ENCODE peak calls at places on chromosomes 13 and 19, in eight cellular contexts. One of them, this sample, is unnamed.

GRCh38 chr19:56141416-56141992 is 417 bp downstream of the ZNF444 start:
- DNase-seq in dorsolateral prefrontal cortex: no peak
- DNase-seq in psoas muscle: no peak
- DNase-seq in neuronal stem cell: no peak
- DNase-seq in mesenchymal stem cell: peak
- DNase-seq in GM23338: peak
- DNase-seq in stomach: no peak
- DNase-seq in left ventricle myocardium inferior: no peak
- DNase-seq in this sample: no peak

GRCh38 chr19:5895890-5896289 is 7.7 kb downstream of the NDUFA11 start:
- DNase-seq in dorsolateral prefrontal cortex: no peak
- DNase-seq in psoas muscle: no peak
- DNase-seq in neuronal stem cell: no peak
- DNase-seq in mesenchymal stem cell: no peak
- DNase-seq in GM23338: no peak
- DNase-seq in stomach: no peak
- DNase-seq in left ventricle myocardium inferior: no peak
- DNase-seq in this sample: no peak

GRCh38 chr13:57725480-57725879 is 93.9 kb downstream of the PCDH17 start:
- DNase-seq in dorsolateral prefrontal cortex: no peak
- DNase-seq in psoas muscle: no peak
- DNase-seq in neuronal stem cell: no peak
- DNase-seq in mesenchymal stem cell: no peak
- DNase-seq in GM23338: no peak
- DNase-seq in stomach: no peak
- DNase-seq in left ventricle myocardium inferior: no peak
- DNase-seq in this sample: no peak

GRCh38 chr19:18644144-18645034 is 7.6 kb downstream of the KLHL26 start:
- DNase-seq in dorsolateral prefrontal cortex: no peak
- DNase-seq in psoas muscle: no peak
- DNase-seq in neuronal stem cell: no peak
- DNase-seq in mesenchymal stem cell: no peak
- DNase-seq in GM23338: no peak
- DNase-seq in stomach: no peak
- DNase-seq in left ventricle myocardium inferior: no peak
- DNase-seq in this sample: no peak

GRCh38 chr19:56507446-56508281 is at the start of gene ZNF471:
- DNase-seq in dorsolateral prefrontal cortex: peak
- DNase-seq in psoas muscle: peak
- DNase-seq in neuronal stem cell: peak
- DNase-seq in mesenchymal stem cell: peak
- DNase-seq in GM23338: peak
- DNase-seq in stomach: peak
- DNase-seq in left ventricle myocardium inferior: peak
- DNase-seq in this sample: peak

GRCh38 chr13:69769637-69770036 is 338.0 kb upstream of the ATXN8OS start:
- DNase-seq in dorsolateral prefrontal cortex: no peak
- DNase-seq in psoas muscle: no peak
- DNase-seq in neuronal stem cell: no peak
- DNase-seq in mesenchymal stem cell: no peak
- DNase-seq in GM23338: peak
- DNase-seq in stomach: no peak
- DNase-seq in left ventricle myocardium inferior: no peak
- DNase-seq in this sample: no peak

GRCh38 chr19:8185343-8186068 is 23.7 kb upstream of the CERS4 start:
- DNase-seq in dorsolateral prefrontal cortex: no peak
- DNase-seq in psoas muscle: no peak
- DNase-seq in neuronal stem cell: no peak
- DNase-seq in mesenchymal stem cell: no peak
- DNase-seq in GM23338: no peak
- DNase-seq in stomach: no peak
- DNase-seq in left ventricle myocardium inferior: no peak
- DNase-seq in this sample: no peak

GRCh38 chr19:7787141-7787540 is 24.1 kb downstream of the CLEC4M start:
- DNase-seq in dorsolateral prefrontal cortex: no peak
- DNase-seq in psoas muscle: no peak
- DNase-seq in neuronal stem cell: no peak
- DNase-seq in mesenchymal stem cell: no peak
- DNase-seq in GM23338: peak
- DNase-seq in stomach: no peak
- DNase-seq in left ventricle myocardium inferior: peak
- DNase-seq in this sample: no peak

GRCh38 chr13:81048026-81048461 is 707.1 kb upstream of the SPRY2 start:
- DNase-seq in dorsolateral prefrontal cortex: no peak
- DNase-seq in psoas muscle: no peak
- DNase-seq in neuronal stem cell: no peak
- DNase-seq in mesenchymal stem cell: no peak
- DNase-seq in GM23338: no peak
- DNase-seq in stomach: no peak
- DNase-seq in left ventricle myocardium inferior: no peak
- DNase-seq in this sample: no peak

GRCh38 chr13:111371211-111371610 is 50.8 kb downstream of the TEX29 start:
- DNase-seq in dorsolateral prefrontal cortex: no peak
- DNase-seq in psoas muscle: no peak
- DNase-seq in neuronal stem cell: no peak
- DNase-seq in mesenchymal stem cell: no peak
- DNase-seq in GM23338: no peak
- DNase-seq in stomach: no peak
- DNase-seq in left ventricle myocardium inferior: no peak
- DNase-seq in this sample: no peak

GRCh38 chr19:17893766-17894165 is 22.0 kb downstream of the SLC5A5 start:
- DNase-seq in dorsolateral prefrontal cortex: no peak
- DNase-seq in psoas muscle: no peak
- DNase-seq in neuronal stem cell: no peak
- DNase-seq in mesenchymal stem cell: no peak
- DNase-seq in GM23338: peak
- DNase-seq in stomach: no peak
- DNase-seq in left ventricle myocardium inferior: no peak
- DNase-seq in this sample: no peak

GRCh38 chr13:51549050-51549449 is 35.2 kb upstream of the WDFY2 start:
- DNase-seq in dorsolateral prefrontal cortex: no peak
- DNase-seq in psoas muscle: no peak
- DNase-seq in neuronal stem cell: no peak
- DNase-seq in mesenchymal stem cell: no peak
- DNase-seq in GM23338: no peak
- DNase-seq in stomach: no peak
- DNase-seq in left ventricle myocardium inferior: no peak
- DNase-seq in this sample: no peak

GRCh38 chr13:50893211-50893852 is 16.3 kb upstream of the RNASEH2B start:
- DNase-seq in dorsolateral prefrontal cortex: no peak
- DNase-seq in psoas muscle: no peak
- DNase-seq in neuronal stem cell: no peak
- DNase-seq in mesenchymal stem cell: peak
- DNase-seq in GM23338: peak
- DNase-seq in stomach: no peak
- DNase-seq in left ventricle myocardium inferior: no peak
- DNase-seq in this sample: no peak

GRCh38 chr19:13640611-13641010 is 123.7 kb upstream of the MRI1 start:
- DNase-seq in dorsolateral prefrontal cortex: no peak
- DNase-seq in psoas muscle: no peak
- DNase-seq in neuronal stem cell: no peak
- DNase-seq in mesenchymal stem cell: no peak
- DNase-seq in GM23338: no peak
- DNase-seq in stomach: no peak
- DNase-seq in left ventricle myocardium inferior: no peak
- DNase-seq in this sample: no peak

GRCh38 chr19:41870401-41870873 is 6.6 kb upstream of the CD79A start:
- DNase-seq in dorsolateral prefrontal cortex: no peak
- DNase-seq in psoas muscle: peak
- DNase-seq in neuronal stem cell: no peak
- DNase-seq in mesenchymal stem cell: peak
- DNase-seq in GM23338: no peak
- DNase-seq in stomach: no peak
- DNase-seq in left ventricle myocardium inferior: no peak
- DNase-seq in this sample: no peak

GRCh38 chr19:32599736-32600157 is 18.8 kb downstream of the PDCD5 start:
- DNase-seq in dorsolateral prefrontal cortex: no peak
- DNase-seq in psoas muscle: peak
- DNase-seq in neuronal stem cell: peak
- DNase-seq in mesenchymal stem cell: peak
- DNase-seq in GM23338: peak
- DNase-seq in stomach: no peak
- DNase-seq in left ventricle myocardium inferior: no peak
- DNase-seq in this sample: no peak

GRCh38 chr19:688992-689391 is 6.3 kb downstream of the PRSS57 start:
- DNase-seq in dorsolateral prefrontal cortex: no peak
- DNase-seq in psoas muscle: no peak
- DNase-seq in neuronal stem cell: no peak
- DNase-seq in mesenchymal stem cell: no peak
- DNase-seq in GM23338: no peak
- DNase-seq in stomach: no peak
- DNase-seq in left ventricle myocardium inferior: no peak
- DNase-seq in this sample: no peak

GRCh38 chr19:15418112-15418587 is 638 bp downstream of the AKAP8L start:
- DNase-seq in dorsolateral prefrontal cortex: no peak
- DNase-seq in psoas muscle: no peak
- DNase-seq in neuronal stem cell: no peak
- DNase-seq in mesenchymal stem cell: no peak
- DNase-seq in GM23338: no peak
- DNase-seq in stomach: no peak
- DNase-seq in left ventricle myocardium inferior: no peak
- DNase-seq in this sample: no peak

GRCh38 chr19:32387701-32388392 is 17.7 kb upstream of the DPY19L3 start:
- DNase-seq in dorsolateral prefrontal cortex: no peak
- DNase-seq in psoas muscle: no peak
- DNase-seq in neuronal stem cell: no peak
- DNase-seq in mesenchymal stem cell: no peak
- DNase-seq in GM23338: no peak
- DNase-seq in stomach: no peak
- DNase-seq in left ventricle myocardium inferior: no peak
- DNase-seq in this sample: peak

GRCh38 chr19:48348039-48348438 is 15.7 kb downstream of the TMEM143 start:
- DNase-seq in dorsolateral prefrontal cortex: no peak
- DNase-seq in psoas muscle: no peak
- DNase-seq in neuronal stem cell: no peak
- DNase-seq in mesenchymal stem cell: no peak
- DNase-seq in GM23338: no peak
- DNase-seq in stomach: no peak
- DNase-seq in left ventricle myocardium inferior: no peak
- DNase-seq in this sample: no peak

GRCh38 chr19:40190891-40191835 is at the start of gene MAP3K10:
- DNase-seq in dorsolateral prefrontal cortex: peak
- DNase-seq in psoas muscle: peak
- DNase-seq in neuronal stem cell: peak
- DNase-seq in mesenchymal stem cell: peak
- DNase-seq in GM23338: peak
- DNase-seq in stomach: peak
- DNase-seq in left ventricle myocardium inferior: peak
- DNase-seq in this sample: no peak

GRCh38 chr19:45324349-45324907 is 1.8 kb upstream of the CKM start:
- DNase-seq in dorsolateral prefrontal cortex: no peak
- DNase-seq in psoas muscle: no peak
- DNase-seq in neuronal stem cell: no peak
- DNase-seq in mesenchymal stem cell: no peak
- DNase-seq in GM23338: no peak
- DNase-seq in stomach: no peak
- DNase-seq in left ventricle myocardium inferior: no peak
- DNase-seq in this sample: no peak
- H3K4me3 ChIP-seq in dorsolateral prefrontal cortex: no peak
- H3K4me3 ChIP-seq in psoas muscle: peak
- H3K4me3 ChIP-seq in neuronal stem cell: no peak
- H3K4me3 ChIP-seq in mesenchymal stem cell: no peak
- H3K4me3 ChIP-seq in GM23338: peak
- H3K4me3 ChIP-seq in stomach: no peak
- H3K4me3 ChIP-seq in left ventricle myocardium inferior: peak
- H3K4me3 ChIP-seq in this sample: no peak

DNA sequence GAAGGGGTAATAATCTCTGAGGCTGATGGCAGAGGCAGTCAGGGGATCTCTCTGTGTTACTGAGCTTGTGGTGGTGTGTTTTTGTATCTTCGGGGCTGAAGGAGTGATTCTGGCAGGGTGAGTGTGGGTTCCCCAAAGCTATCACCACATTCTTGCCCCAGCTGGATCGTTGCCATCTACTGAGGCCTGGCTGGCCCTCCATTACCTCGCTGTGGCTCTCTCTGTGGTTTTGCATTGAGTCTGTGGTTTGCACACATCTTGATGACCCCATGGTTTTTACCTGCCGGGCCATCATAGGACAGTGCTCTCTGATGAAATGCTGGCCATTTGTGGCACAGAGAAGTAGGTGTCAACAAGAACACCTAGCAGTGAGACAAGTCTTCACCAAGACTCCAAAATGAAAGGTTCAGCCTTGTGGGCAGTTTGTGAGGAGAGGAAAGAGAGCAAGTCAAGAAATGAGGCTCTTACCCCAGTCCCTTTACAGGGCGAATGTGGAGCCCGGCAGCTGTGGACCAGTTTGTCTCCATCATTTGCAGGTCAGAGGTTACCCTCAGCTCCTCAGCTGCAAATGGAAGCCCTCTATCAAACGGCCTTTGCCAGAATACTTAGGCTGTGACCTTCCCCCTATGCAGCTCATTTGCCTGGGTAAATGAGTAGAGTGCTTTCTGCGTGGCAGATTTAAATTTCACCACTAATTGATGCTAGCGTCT is 69.0 kb upstream of the NPAS1 start:
- DNase-seq in dorsolateral prefrontal cortex: no peak
- DNase-seq in psoas muscle: no peak
- DNase-seq in neuronal stem cell: no peak
- DNase-seq in mesenchymal stem cell: no peak
- DNase-seq in GM23338: no peak
- DNase-seq in stomach: no peak
- DNase-seq in left ventricle myocardium inferior: no peak
- DNase-seq in this sample: no peak
- H3K27ac ChIP-seq in dorsolateral prefrontal cortex: peak
- H3K27ac ChIP-seq in psoas muscle: no peak
- H3K27ac ChIP-seq in neuronal stem cell: peak
- H3K27ac ChIP-seq in mesenchymal stem cell: peak
- H3K27ac ChIP-seq in GM23338: peak
- H3K27ac ChIP-seq in stomach: peak
- H3K27ac ChIP-seq in left ventricle myocardium inferior: peak
- H3K27ac ChIP-seq in this sample: peak

GRCh38 chr19:53101518-53101917 is 1.7 kb downstream of the ZNF160 start:
- DNase-seq in dorsolateral prefrontal cortex: no peak
- DNase-seq in psoas muscle: no peak
- DNase-seq in neuronal stem cell: no peak
- DNase-seq in mesenchymal stem cell: no peak
- DNase-seq in GM23338: peak
- DNase-seq in stomach: no peak
- DNase-seq in left ventricle myocardium inferior: no peak
- DNase-seq in this sample: no peak
- H3K4me3 ChIP-seq in dorsolateral prefrontal cortex: no peak
- H3K4me3 ChIP-seq in psoas muscle: peak
- H3K4me3 ChIP-seq in neuronal stem cell: no peak
- H3K4me3 ChIP-seq in mesenchymal stem cell: no peak
- H3K4me3 ChIP-seq in GM23338: peak
- H3K4me3 ChIP-seq in stomach: no peak
- H3K4me3 ChIP-seq in left ventricle myocardium inferior: peak
- H3K4me3 ChIP-seq in this sample: peak

GRCh38 chr13:112983428-112984196 is 14.6 kb downstream of the MCF2L start:
- DNase-seq in dorsolateral prefrontal cortex: no peak
- DNase-seq in psoas muscle: no peak
- DNase-seq in neuronal stem cell: no peak
- DNase-seq in mesenchymal stem cell: no peak
- DNase-seq in GM23338: no peak
- DNase-seq in stomach: no peak
- DNase-seq in left ventricle myocardium inferior: peak
- DNase-seq in this sample: no peak
- H3K27ac ChIP-seq in dorsolateral prefrontal cortex: peak
- H3K27ac ChIP-seq in psoas muscle: no peak
- H3K27ac ChIP-seq in neuronal stem cell: no peak
- H3K27ac ChIP-seq in mesenchymal stem cell: no peak
- H3K27ac ChIP-seq in GM23338: no peak
- H3K27ac ChIP-seq in stomach: peak
- H3K27ac ChIP-seq in left ventricle myocardium inferior: peak
- H3K27ac ChIP-seq in this sample: no peak